ENCODE peak calls at places on chromosomes 12 and 14, in nine cellular contexts. R is mucosa of descending colon; J is activated naive CD4-positive, alpha-beta T cell; C is fibroblast of mammary gland; Q is NCI-H226; D is T-helper 2 cell; E is GM12864; K is NCI-H1092; Y is NCI-H1694. F is an unnamed sample.

GRCh38 chr14:90483551-90483950 is 86.7 kb downstream of the CALM1 start:
- DNase-seq in R (peak; percentile 53), J (no peak), C (no peak), Q (no peak), D (peak; percentile 13), E (no peak), K (peak; percentile 54), Y (no peak), F (no peak)

GRCh38 chr12:94941440-94941862 is 62.0 kb downstream of the NDUFA12 start:
- DNase-seq in R (no peak), J (no peak), C (peak; percentile 94), Q (peak; percentile 55), D (peak; percentile 81), E (peak; percentile 13), K (no peak), Y (no peak), F (no peak)

GRCh38 chr12:40012709-40013108 is 93.2 kb downstream of the SLC2A13 start:
- DNase-seq in R (no peak), J (no peak), C (no peak), Q (no peak), D (no peak), E (no peak), K (no peak), Y (no peak), F (no peak)

GRCh38 chr12:65602579-65603295 is 221.5 kb upstream of the HMGA2 start:
- DNase-seq in R (peak; percentile 76), J (peak; percentile 2), C (peak; percentile 97), Q (peak; percentile 93), D (peak; percentile 43), E (peak; percentile 2), K (no peak), Y (no peak), F (peak; percentile 63)

GRCh38 chr12:8913702-8914032 is 642 bp upstream of the PHC1 start:
- DNase-seq in R (no peak), J (no peak), C (peak; percentile 4), Q (no peak), D (no peak), E (no peak), K (no peak), Y (no peak), F (no peak)

GRCh38 chr12:111458773-111459172 is 53.0 kb downstream of the SH2B3 start:
- DNase-seq in R (no peak), J (no peak), C (no peak), Q (no peak), D (no peak), E (no peak), K (no peak), Y (no peak), F (no peak)

GRCh38 chr12:162467-163307 is 51.3 kb downstream of the SLC6A12 start:
- DNase-seq in R (no peak), J (no peak), C (no peak), Q (no peak), D (peak; percentile 24), E (no peak), K (no peak), Y (no peak), F (no peak)

GRCh38 chr14:73591690-73592448 is at the start of gene ACOT4:
- DNase-seq in R (peak; percentile 76), J (no peak), C (no peak), Q (no peak), D (peak; percentile 78), E (no peak), K (peak; percentile 3), Y (no peak), F (no peak)

GRCh38 chr12:70908978-70909377 is 11.6 kb downstream of the PTPRR start:
- DNase-seq in R (no peak), J (no peak), C (no peak), Q (no peak), D (no peak), E (no peak), K (no peak), Y (no peak), F (no peak)

GRCh38 chr12:93137656-93138612 is 208.8 kb upstream of the EEA1 start:
- DNase-seq in R (no peak), J (no peak), C (peak; percentile 96), Q (peak; percentile 58), D (no peak), E (no peak), K (no peak), Y (no peak), F (no peak)

GRCh38 chr12:11711675-11712327 is 62.3 kb downstream of the ETV6 start:
- DNase-seq in R (no peak), J (no peak), C (peak; percentile 89), Q (no peak), D (no peak), E (no peak), K (no peak), Y (no peak), F (no peak)

F was measured in iPS DF 6.9.